ENCODE peak calls at places on chromosomes 5 and 9, in six cellular contexts. One of them, this sample, is unnamed. For H3K27me3, the result is how much of the 10 kb centered on the place peaks cover.

GRCh38 chr5:158287643-158288228 is 428.8 kb upstream of the CLINT1 start:
- DNase-seq in adrenal gland: no peak
- DNase-seq in upper lobe of right lung: no peak
- DNase-seq in adipocyte: peak
- DNase-seq in AG04450: peak
- DNase-seq in breast epithelium: no peak
- DNase-seq in this sample: peak

GRCh38 chr9:14203366-14204056 is 110.4 kb downstream of the NFIB start:
- DNase-seq in adrenal gland: peak
- DNase-seq in upper lobe of right lung: peak
- DNase-seq in adipocyte: no peak
- DNase-seq in breast epithelium: no peak
- DNase-seq in AG04450: no peak
- DNase-seq in this sample: no peak

GRCh38 chr5:132646867-132647266 is 11.1 kb upstream of the IL13 start:
- DNase-seq in adipocyte: no peak
- DNase-seq in adrenal gland: no peak
- DNase-seq in upper lobe of right lung: no peak
- DNase-seq in breast epithelium: no peak
- DNase-seq in AG04450: no peak
- DNase-seq in this sample: no peak

GRCh38 chr9:33147770-33148169 is 19.4 kb downstream of the B4GALT1 start:
- DNase-seq in AG04450: no peak
- DNase-seq in adrenal gland: no peak
- DNase-seq in breast epithelium: no peak
- DNase-seq in adipocyte: no peak
- DNase-seq in upper lobe of right lung: peak
- DNase-seq in this sample: no peak

GRCh38 chr9:85142461-85143401 is 473.2 kb downstream of the NTRK2 start:
- DNase-seq in adrenal gland: no peak
- DNase-seq in breast epithelium: no peak
- DNase-seq in adipocyte: no peak
- DNase-seq in upper lobe of right lung: no peak
- DNase-seq in AG04450: no peak
- DNase-seq in this sample: peak

GRCh38 chr5:68237715-68238114 is 22.2 kb downstream of the PIK3R1 start:
- DNase-seq in AG04450: no peak
- DNase-seq in adipocyte: no peak
- DNase-seq in breast epithelium: no peak
- DNase-seq in upper lobe of right lung: no peak
- DNase-seq in adrenal gland: no peak
- DNase-seq in this sample: no peak

GRCh38 chr5:5483880-5484595 is 61.6 kb downstream of the ICE1 start:
- DNase-seq in breast epithelium: no peak
- DNase-seq in adrenal gland: no peak
- DNase-seq in AG04450: no peak
- DNase-seq in upper lobe of right lung: no peak
- DNase-seq in adipocyte: peak
- DNase-seq in this sample: no peak

GRCh38 chr5:37704406-37704805 is 135.4 kb downstream of the GDNF start:
- DNase-seq in adipocyte: no peak
- DNase-seq in AG04450: no peak
- DNase-seq in upper lobe of right lung: no peak
- DNase-seq in breast epithelium: no peak
- DNase-seq in adrenal gland: no peak
- DNase-seq in this sample: peak

GRCh38 chr9:116151966-116152381 is 1.6 kb upstream of the PAPPA start:
- DNase-seq in adipocyte: peak
- DNase-seq in adrenal gland: no peak
- DNase-seq in upper lobe of right lung: no peak
- DNase-seq in breast epithelium: no peak
- DNase-seq in AG04450: peak
- DNase-seq in this sample: peak

GRCh38 chr5:105956456-105957177 is 1714.1 kb downstream of the EFNA5 start:
- DNase-seq in upper lobe of right lung: no peak
- DNase-seq in adipocyte: peak
- DNase-seq in breast epithelium: no peak
- DNase-seq in AG04450: no peak
- DNase-seq in adrenal gland: no peak
- DNase-seq in this sample: peak

GRCh38 chr9:99026271-99026955 is 78.5 kb upstream of the TGFBR1 start:
- DNase-seq in upper lobe of right lung: no peak
- DNase-seq in AG04450: no peak
- DNase-seq in adipocyte: no peak
- DNase-seq in breast epithelium: no peak
- DNase-seq in adrenal gland: no peak
- DNase-seq in this sample: no peak

GRCh38 chr5:174834081-174834480 is 109.7 kb downstream of the MSX2 start:
- DNase-seq in breast epithelium: no peak
- DNase-seq in adrenal gland: no peak
- DNase-seq in AG04450: no peak
- DNase-seq in upper lobe of right lung: no peak
- DNase-seq in adipocyte: peak
- DNase-seq in this sample: no peak

GRCh38 chr9:134316444-134317160 is 9.7 kb upstream of the RXRA start:
- DNase-seq in breast epithelium: no peak
- DNase-seq in AG04450: no peak
- DNase-seq in adipocyte: no peak
- DNase-seq in upper lobe of right lung: peak
- DNase-seq in adrenal gland: peak
- DNase-seq in this sample: no peak

GRCh38 chr9:129387822-129388221 is 209.8 kb upstream of the IER5L start:
- DNase-seq in upper lobe of right lung: no peak
- DNase-seq in adipocyte: no peak
- DNase-seq in adrenal gland: no peak
- DNase-seq in breast epithelium: no peak
- DNase-seq in AG04450: no peak
- DNase-seq in this sample: no peak
- H3K27me3 ChIP-seq in upper lobe of right lung: under half
- H3K27me3 ChIP-seq in adipocyte: under half
- H3K27me3 ChIP-seq in adrenal gland: under half
- H3K27me3 ChIP-seq in breast epithelium: under half
- H3K27me3 ChIP-seq in AG04450: under half
- H3K27me3 ChIP-seq in this sample: under half

GRCh38 chr9:34576943-34577634 is 12.4 kb downstream of the CNTFR start:
- DNase-seq in breast epithelium: no peak
- DNase-seq in adipocyte: no peak
- DNase-seq in AG04450: no peak
- DNase-seq in upper lobe of right lung: no peak
- DNase-seq in adrenal gland: peak
- DNase-seq in this sample: no peak
- H3K27me3 ChIP-seq in breast epithelium: under half
- H3K27me3 ChIP-seq in adipocyte: under half
- H3K27me3 ChIP-seq in AG04450: half or more
- H3K27me3 ChIP-seq in upper lobe of right lung: half or more
- H3K27me3 ChIP-seq in adrenal gland: under half
- H3K27me3 ChIP-seq in this sample: under half

DNA sequence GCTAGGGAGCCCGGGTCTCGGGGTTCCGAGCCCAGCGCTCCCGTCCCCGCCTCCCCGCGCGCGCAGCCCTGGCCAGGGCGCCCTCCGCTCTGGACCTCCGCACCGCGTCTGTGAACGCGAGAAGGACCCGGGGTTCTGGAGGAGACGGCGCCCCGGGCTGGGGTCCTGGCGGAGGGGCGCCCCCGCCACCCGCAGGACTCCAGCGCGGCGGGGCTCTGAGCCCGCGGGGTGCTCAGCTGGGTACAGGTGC is 431 bp downstream of the TMOD1 start:
- DNase-seq in adrenal gland: no peak
- DNase-seq in upper lobe of right lung: no peak
- DNase-seq in AG04450: no peak
- DNase-seq in breast epithelium: no peak
- DNase-seq in adipocyte: no peak
- DNase-seq in this sample: no peak
- H3K27me3 ChIP-seq in adrenal gland: under half
- H3K27me3 ChIP-seq in upper lobe of right lung: under half
- H3K27me3 ChIP-seq in AG04450: half or more
- H3K27me3 ChIP-seq in breast epithelium: under half
- H3K27me3 ChIP-seq in adipocyte: under half
- H3K27me3 ChIP-seq in this sample: under half

DNA sequence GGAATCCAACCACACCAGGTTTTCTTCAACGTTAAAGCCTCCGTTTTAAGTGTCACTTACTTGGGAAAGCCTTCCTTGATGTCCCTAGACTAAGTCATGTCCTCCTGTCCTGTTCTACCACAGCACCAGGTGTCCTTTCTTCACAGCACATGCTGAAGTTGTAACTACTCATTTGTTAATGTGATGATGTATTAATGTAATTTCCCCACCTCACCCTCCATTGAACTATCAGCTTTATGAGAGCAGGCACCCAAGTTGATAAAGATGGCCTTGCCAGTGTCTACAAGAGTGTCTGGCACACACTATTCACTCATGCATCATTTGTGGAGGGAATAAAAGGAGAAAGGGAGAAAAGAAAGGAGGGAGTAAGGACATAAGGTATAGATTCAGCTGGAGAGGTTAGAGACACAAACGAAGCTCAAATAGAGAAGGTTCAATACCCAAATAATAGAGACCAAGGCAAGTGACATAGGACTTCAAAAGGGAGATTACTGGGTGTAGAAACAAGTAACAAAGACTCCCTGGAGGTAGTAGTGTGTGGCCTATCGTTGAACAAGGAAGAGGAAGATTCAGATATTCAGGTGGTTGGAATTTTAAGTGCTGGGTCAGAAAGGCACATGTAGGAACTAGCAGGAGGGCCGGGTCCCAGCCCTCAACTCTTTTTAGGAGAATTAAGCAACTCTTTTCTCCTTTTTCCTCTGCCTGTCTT is 6.6 kb downstream of the ITK start:
- DNase-seq in upper lobe of right lung: no peak
- DNase-seq in adrenal gland: no peak
- DNase-seq in breast epithelium: no peak
- DNase-seq in adipocyte: no peak
- DNase-seq in AG04450: no peak
- DNase-seq in this sample: no peak
- H3K27me3 ChIP-seq in upper lobe of right lung: under half
- H3K27me3 ChIP-seq in adrenal gland: under half
- H3K27me3 ChIP-seq in breast epithelium: under half
- H3K27me3 ChIP-seq in adipocyte: under half
- H3K27me3 ChIP-seq in AG04450: under half
- H3K27me3 ChIP-seq in this sample: half or more

DNA sequence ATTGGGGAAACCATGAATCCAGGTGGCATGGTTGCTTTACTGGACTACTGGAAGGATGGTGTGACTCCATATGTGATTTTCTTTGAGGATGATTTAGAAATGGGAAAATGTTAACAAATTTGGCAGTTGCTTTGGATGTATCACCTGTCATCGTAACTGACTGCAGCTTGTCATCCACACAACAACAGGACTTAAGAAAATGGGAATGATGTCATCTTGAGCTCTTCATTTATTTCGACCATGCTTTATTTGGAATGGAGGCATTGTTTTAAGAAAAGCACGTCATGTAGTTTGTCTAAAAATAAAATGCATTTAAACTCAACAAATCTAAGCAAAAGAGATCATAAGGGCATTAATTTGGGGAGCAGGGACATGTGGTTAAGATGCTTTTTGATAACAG is 265.0 kb downstream of the GOLPH3 start:
- DNase-seq in adrenal gland: no peak
- DNase-seq in AG04450: no peak
- DNase-seq in upper lobe of right lung: no peak
- DNase-seq in adipocyte: no peak
- DNase-seq in breast epithelium: no peak
- DNase-seq in this sample: no peak
- H3K27me3 ChIP-seq in adrenal gland: under half
- H3K27me3 ChIP-seq in AG04450: under half
- H3K27me3 ChIP-seq in upper lobe of right lung: under half
- H3K27me3 ChIP-seq in adipocyte: under half
- H3K27me3 ChIP-seq in breast epithelium: under half
- H3K27me3 ChIP-seq in this sample: under half

DNA sequence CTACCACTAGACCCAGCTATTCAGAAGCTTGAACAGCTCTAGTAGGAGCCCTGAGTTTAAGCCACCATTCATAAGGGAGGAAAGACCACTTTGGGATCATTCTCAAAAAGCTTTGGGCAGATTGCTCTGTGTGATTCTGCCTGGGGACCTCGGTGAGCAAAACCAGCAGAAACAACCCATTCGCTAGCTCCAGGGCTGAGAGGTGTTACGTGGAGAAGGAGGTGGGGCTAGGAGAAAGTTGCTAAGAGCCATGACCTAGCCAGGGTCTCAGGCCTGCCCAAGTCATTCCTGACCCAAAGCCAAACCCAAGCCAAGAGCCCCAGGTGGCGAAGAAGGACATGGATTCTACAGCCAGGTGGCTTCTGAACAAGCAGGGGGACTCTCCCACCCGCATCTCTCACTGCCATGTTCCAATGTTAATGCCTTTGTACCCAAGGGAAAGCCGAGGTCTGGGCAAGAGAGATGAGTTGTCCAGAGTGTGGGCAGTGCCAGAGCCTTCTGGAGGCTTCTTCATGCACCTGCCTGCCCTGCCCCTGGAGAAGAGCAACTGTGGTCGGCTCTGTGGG is 4.0 kb upstream of the BARHL1 start:
- DNase-seq in upper lobe of right lung: no peak
- DNase-seq in adipocyte: no peak
- DNase-seq in AG04450: no peak
- DNase-seq in adrenal gland: no peak
- DNase-seq in breast epithelium: no peak
- DNase-seq in this sample: no peak
- H3K27me3 ChIP-seq in upper lobe of right lung: half or more
- H3K27me3 ChIP-seq in adipocyte: half or more
- H3K27me3 ChIP-seq in AG04450: half or more
- H3K27me3 ChIP-seq in adrenal gland: half or more
- H3K27me3 ChIP-seq in breast epithelium: under half
- H3K27me3 ChIP-seq in this sample: under half

GRCh38 chr5:545641-546375 is 21.6 kb upstream of the SLC9A3 start:
- DNase-seq in adrenal gland: no peak
- DNase-seq in upper lobe of right lung: peak
- DNase-seq in breast epithelium: no peak
- DNase-seq in adipocyte: no peak
- DNase-seq in AG04450: no peak
- DNase-seq in this sample: no peak

GRCh38 chr5:548256-548655 is 24.0 kb upstream of the SLC9A3 start:
- DNase-seq in adipocyte: peak
- DNase-seq in breast epithelium: no peak
- DNase-seq in AG04450: no peak
- DNase-seq in upper lobe of right lung: peak
- DNase-seq in adrenal gland: no peak
- DNase-seq in this sample: no peak

GRCh38 chr5:547086-547924 is 23.1 kb upstream of the SLC9A3 start:
- DNase-seq in adrenal gland: no peak
- DNase-seq in upper lobe of right lung: peak
- DNase-seq in AG04450: no peak
- DNase-seq in breast epithelium: no peak
- DNase-seq in adipocyte: no peak
- DNase-seq in this sample: no peak

GRCh38 chr5:544675-545330 is 20.6 kb upstream of the SLC9A3 start:
- DNase-seq in breast epithelium: no peak
- DNase-seq in AG04450: no peak
- DNase-seq in adipocyte: no peak
- DNase-seq in adrenal gland: no peak
- DNase-seq in upper lobe of right lung: peak
- DNase-seq in this sample: no peak

DNA sequence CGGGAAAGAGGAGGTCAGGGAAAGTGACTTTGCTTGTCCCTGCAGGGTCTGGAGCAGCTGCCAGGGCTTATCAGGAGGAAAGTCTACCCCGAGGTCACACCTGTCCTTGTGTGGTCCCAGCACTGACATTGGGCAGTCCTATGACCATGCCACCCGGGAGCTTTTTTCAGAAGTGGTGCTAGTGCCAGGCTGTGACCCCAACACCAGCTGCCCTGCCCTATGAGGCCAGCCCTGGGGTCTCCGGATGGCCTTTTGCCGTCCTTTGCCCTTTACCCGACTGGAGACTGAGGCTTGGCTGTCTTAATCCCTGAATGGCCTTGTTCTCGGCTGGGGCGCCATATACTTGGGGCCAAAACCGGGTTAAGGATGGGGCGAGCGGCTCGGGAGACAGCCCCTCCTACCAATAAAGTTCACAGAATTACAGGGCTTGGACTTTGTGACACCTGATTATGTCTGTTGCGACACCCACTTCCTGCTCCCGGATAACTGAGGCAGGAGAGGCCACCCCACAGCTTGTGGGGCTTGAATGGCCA is 22.2 kb upstream of the SLC9A3 start:
- DNase-seq in breast epithelium: no peak
- DNase-seq in upper lobe of right lung: no peak
- DNase-seq in AG04450: no peak
- DNase-seq in adipocyte: no peak
- DNase-seq in adrenal gland: no peak
- DNase-seq in this sample: no peak
- H3K27me3 ChIP-seq in breast epithelium: under half
- H3K27me3 ChIP-seq in upper lobe of right lung: half or more
- H3K27me3 ChIP-seq in AG04450: under half
- H3K27me3 ChIP-seq in adipocyte: under half
- H3K27me3 ChIP-seq in adrenal gland: under half
- H3K27me3 ChIP-seq in this sample: under half

This sample was measured in PC-3.